ENCODE peak calls at places on chromosomes 11 and 22, in four cellular contexts. A, L, D and C are unnamed samples.

GRCh38 chr11:12110714-12111481 is 508 bp downstream of the MICAL2 start:
- DNase-seq in A (peak; percentile 15), L (peak; percentile 21), D (peak; percentile 63), C (peak; percentile 68)

GRCh38 chr11:69427337-69427736 is 54.1 kb upstream of the LINC01488 start:
- DNase-seq in L (no peak), D (no peak), A (no peak), C (peak; percentile 67)

GRCh38 chr11:44010789-44011251 is 37.0 kb upstream of the ACCSL start:
- DNase-seq in D (no peak), A (no peak), L (no peak), C (no peak)

GRCh38 chr22:39690901-39691620 is 120.5 kb downstream of the CACNA1I start:
- DNase-seq in D (no peak), A (no peak), L (no peak), C (no peak)

GRCh38 chr11:69122642-69123431 is 32.9 kb upstream of the SMIM38 start:
- DNase-seq in L (peak; percentile 57), A (no peak), D (peak; percentile 59), C (peak; percentile 78)

GRCh38 chr11:44407211-44407996 is 97.5 kb upstream of the ALX4 start:
- DNase-seq in L (no peak), D (no peak), A (no peak), C (no peak)

GRCh38 chr11:63783925-63784592 is 15.5 kb upstream of the ZFTA start:
- DNase-seq in A (no peak), L (no peak), D (no peak), C (peak; percentile 16)

GRCh38 chr11:13486926-13487660 is 8.7 kb downstream of the PTH start:
- DNase-seq in D (no peak), L (peak; percentile 35), A (peak; percentile 28), C (peak; percentile 71)

GRCh38 chr11:32723332-32723731 is 71.1 kb downstream of the CCDC73 start:
- DNase-seq in D (no peak), L (no peak), A (no peak), C (no peak)

GRCh38 chr11:3942160-3942955 is 86.9 kb downstream of the STIM1 start:
- DNase-seq in A (no peak), L (peak; percentile 49), D (no peak), C (no peak)

GRCh38 chr22:27107824-27108223 is 450.4 kb downstream of the MIAT start:
- DNase-seq in D (peak; percentile 72), L (no peak), A (no peak), C (peak; percentile 92)

GRCh38 chr11:2088746-2089535 is 50.2 kb downstream of the IGF2 start:
- DNase-seq in A (no peak), L (no peak), D (peak; percentile 48), C (no peak)

GRCh38 chr11:129723146-129723963 is 92.3 kb upstream of the TMEM45B start:
- DNase-seq in D (no peak), A (no peak), L (no peak), C (no peak)
- H3K36me3 ChIP-seq in D (no peaks in the 10 kb centered on the region), A (no peaks in the 10 kb centered on the region), L (no peaks in the 10 kb centered on the region), C (no peaks in the 10 kb centered on the region)

GRCh38 chr11:126268361-126268707 is 361 bp downstream of the SRPRA start:
- DNase-seq in D (no peak), A (no peak), L (no peak), C (no peak)

GRCh38 chr11:126263489-126263888 is 5.2 kb downstream of the SRPRA start:
- DNase-seq in A (no peak), D (no peak), L (no peak), C (no peak)

GRCh38 chr11:126268708-126269579 is at the start of the genes FOXRED1 and SRPRA:
- DNase-seq in D (peak; percentile 100), L (peak; percentile 100), A (peak; percentile 100), C (peak; percentile 100)

GRCh38 chr11:126265801-126266200 is 2.9 kb downstream of the SRPRA start:
- DNase-seq in A (no peak), D (no peak), L (no peak), C (no peak)

GRCh38 chr11:126267650-126268049 is 1.0 kb downstream of the SRPRA start:
- DNase-seq in A (no peak), L (no peak), D (no peak), C (no peak)
- H3K36me3 ChIP-seq in A (peaks cover 47% of the 10 kb centered on the region), L (peaks cover 48% of the 10 kb centered on the region), D (peaks cover 57% of the 10 kb centered on the region), C (peaks cover 16% of the 10 kb centered on the region)

DNA sequence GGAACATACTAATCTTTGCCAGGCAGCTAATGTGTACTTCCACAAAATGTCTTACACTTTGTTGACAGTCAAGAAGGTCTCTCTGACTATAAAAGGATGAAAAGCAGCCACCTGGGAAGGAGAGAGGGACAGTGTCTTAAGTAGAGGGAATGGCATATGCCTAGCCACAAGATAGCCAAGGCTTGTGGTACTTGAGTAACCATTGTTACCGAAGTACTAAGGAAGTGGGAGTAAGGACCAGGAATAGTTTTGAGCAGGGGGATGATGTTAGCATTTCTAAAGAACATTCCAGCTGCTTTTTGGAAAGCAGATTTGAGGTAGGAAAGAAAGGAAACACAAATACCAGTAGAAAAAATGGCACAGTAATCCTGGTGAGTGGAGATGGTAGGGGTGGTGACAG is 3.4 kb downstream of the TMEM126A start:
- DNase-seq in D (no peak), A (no peak), L (no peak), C (no peak)
- H3K36me3 ChIP-seq in D (peaks cover 48% of the 10 kb centered on the region), A (no peaks in the 10 kb centered on the region), L (peaks cover 11% of the 10 kb centered on the region), C (peaks cover 2% of the 10 kb centered on the region)

DNA sequence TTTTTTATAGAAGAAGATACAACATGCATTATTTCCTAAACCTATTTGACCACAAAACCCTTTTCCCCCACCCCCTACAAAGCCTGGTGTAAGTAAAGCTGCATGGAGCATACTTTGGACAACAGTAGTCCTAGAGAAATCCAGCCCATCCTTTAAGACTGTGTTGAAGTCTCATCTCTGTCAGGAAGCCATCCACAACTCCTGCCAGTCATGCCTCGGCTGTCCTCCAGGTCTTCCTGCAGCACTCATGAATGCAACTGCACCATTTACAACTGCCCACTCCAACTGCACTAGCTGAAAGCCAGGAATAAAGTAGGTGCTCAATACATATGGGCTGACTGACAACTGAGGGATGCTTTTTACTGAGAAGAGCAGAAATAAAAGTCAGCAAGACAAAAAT is 27.3 kb downstream of the IL18BP start:
- DNase-seq in L (no peak), A (no peak), D (no peak), C (no peak)
- H3K36me3 ChIP-seq in L (peaks cover 81% of the 10 kb centered on the region), A (peaks cover 42% of the 10 kb centered on the region), D (peaks cover 93% of the 10 kb centered on the region), C (peaks cover 18% of the 10 kb centered on the region)